ENCODE peak calls at places on chromosomes 2 and 18, in seven cellular contexts. V, Y, J, X, N, M and T are unnamed samples. For H3K4me1, the result is how much of the 10 kb centered on the place peaks cover.

GRCh38 chr2:65435625-65436168 is 3.3 kb upstream of the SPRED2 start:
- DNase-seq in X (no peak), Y (peak), N (peak), V (peak), M (peak), J (no peak), T (peak)

GRCh38 chr2:39571197-39571731 is 94.5 kb upstream of the TMEM178A start:
- DNase-seq in Y (no peak), J (no peak), X (no peak), V (no peak), N (no peak), M (no peak), T (no peak)

GRCh38 chr2:11348209-11348749 is 3.8 kb upstream of the ROCK2 start:
- DNase-seq in V (no peak), X (no peak), N (no peak), J (no peak), M (no peak), Y (no peak), T (no peak)

GRCh38 chr2:240435955-240436625 is 627 bp downstream of the GPC1 start:
- DNase-seq in M (no peak), V (peak), J (no peak), N (peak), Y (peak), X (no peak), T (no peak)

GRCh38 chr2:172102159-172102857 is 392 bp downstream of the DLX2 start:
- DNase-seq in Y (no peak), J (no peak), V (peak), M (no peak), X (no peak), N (peak), T (no peak)

GRCh38 chr2:113073325-113073834 is 5.6 kb downstream of the IL1F10 start:
- DNase-seq in X (no peak), V (no peak), N (no peak), M (no peak), Y (no peak), J (no peak), T (no peak)

GRCh38 chr18:33532978-33533377 is 45.0 kb upstream of the ASXL3 start:
- DNase-seq in X (no peak), N (no peak), J (no peak), Y (no peak), V (no peak), M (no peak), T (peak)

GRCh38 chr2:64919261-64919660 is 69.9 kb upstream of the SLC1A4 start:
- DNase-seq in X (no peak), N (no peak), J (no peak), Y (no peak), V (no peak), M (no peak), T (no peak)

GRCh38 chr18:76013041-76013440 is 482.0 kb downstream of the ZNF516 start:
- DNase-seq in M (no peak), J (no peak), Y (no peak), V (no peak), X (no peak), N (no peak), T (no peak)

GRCh38 chr2:74778381-74779371 is 55.3 kb upstream of the HK2 start:
- DNase-seq in Y (peak), N (no peak), J (no peak), V (no peak), X (peak), M (no peak), T (no peak)

GRCh38 chr2:144996225-144996795 is 476.4 kb upstream of the ZEB2 start:
- DNase-seq in N (no peak), V (no peak), X (no peak), Y (no peak), M (no peak), J (no peak), T (no peak)

GRCh38 chr2:168699834-168700417 is 102.5 kb upstream of the NOSTRIN start:
- DNase-seq in J (no peak), V (no peak), M (no peak), N (no peak), Y (no peak), X (no peak), T (peak)

GRCh38 chr2:2187196-2187595 is 143.9 kb downstream of the MYT1L start:
- DNase-seq in X (no peak), Y (peak), V (no peak), M (no peak), J (no peak), N (no peak), T (no peak)

GRCh38 chr18:61596296-61596695 is 263.1 kb downstream of the CDH20 start:
- DNase-seq in V (no peak), X (no peak), M (no peak), J (no peak), Y (no peak), N (no peak), T (no peak)

GRCh38 chr2:25222475-25223121 is 54.2 kb upstream of the POMC start:
- DNase-seq in J (no peak), V (no peak), Y (no peak), M (no peak), N (no peak), X (no peak), T (no peak)

GRCh38 chr2:5521462-5521861 is 170.7 kb upstream of the SOX11 start:
- DNase-seq in Y (no peak), M (no peak), X (no peak), N (no peak), J (no peak), V (no peak), T (no peak)

GRCh38 chr2:219060821-219061791 is at the start of gene IHH:
- DNase-seq in J (no peak), M (no peak), X (no peak), N (peak), Y (peak), V (no peak), T (peak)

GRCh38 chr2:144528108-144528507 is 8.2 kb upstream of the ZEB2 start:
- DNase-seq in N (no peak), X (no peak), M (no peak), Y (no peak), V (no peak), J (no peak), T (no peak)

GRCh38 chr2:45823723-45824206 is 172.3 kb downstream of the PRKCE start:
- DNase-seq in V (no peak), M (no peak), N (peak), X (no peak), J (no peak), Y (peak), T (no peak)

GRCh38 chr18:37570336-37570930 is 4.8 kb upstream of the CELF4 start:
- DNase-seq in X (no peak), J (no peak), V (no peak), N (no peak), Y (peak), M (no peak), T (no peak)

GRCh38 chr2:86417961-86418360 is 23.2 kb upstream of the KDM3A start:
- DNase-seq in X (no peak), V (no peak), J (no peak), M (no peak), Y (no peak), N (no peak), T (no peak)

GRCh38 chr2:42809876-42810125 is 17.4 kb upstream of the HAAO start:
- DNase-seq in N (peak), Y (peak), J (no peak), M (peak), V (peak), X (peak), T (peak)

GRCh38 chr18:31041346-31042067 is 1.0 kb downstream of the DSC3 start:
- DNase-seq in X (no peak), N (peak), M (no peak), Y (peak), V (peak), J (no peak), T (peak)

GRCh38 chr2:146031158-146031557 is 1511.2 kb upstream of the ZEB2 start:
- DNase-seq in M (no peak), N (no peak), Y (no peak), X (no peak), V (no peak), J (no peak), T (no peak)

GRCh38 chr2:237287874-237288273 is 126.1 kb downstream of the COL6A3 start:
- DNase-seq in X (no peak), J (no peak), M (no peak), Y (no peak), V (no peak), N (no peak), T (no peak)

GRCh38 chr2:237289134-237289533 is 124.8 kb downstream of the COL6A3 start:
- DNase-seq in V (no peak), Y (no peak), M (no peak), J (no peak), X (no peak), N (no peak), T (no peak)

GRCh38 chr2:237291138-237291792 is 122.7 kb downstream of the COL6A3 start:
- DNase-seq in M (peak), V (no peak), N (peak), J (peak), X (no peak), Y (no peak), T (peak)

GRCh38 chr2:237293966-237294365 is 120.0 kb downstream of the COL6A3 start:
- DNase-seq in X (no peak), J (no peak), M (no peak), Y (no peak), V (no peak), N (no peak), T (no peak)

GRCh38 chr2:237290249-237290648 is 123.7 kb downstream of the COL6A3 start:
- DNase-seq in M (no peak), J (no peak), V (no peak), X (no peak), N (peak), Y (no peak), T (peak)
- H3K4me3 ChIP-seq in M (no peak), J (no peak), V (no peak), X (no peak), N (no peak), Y (no peak), T (no peak)

GRCh38 chr18:44747157-44747556 is 66.5 kb downstream of the SETBP1 start:
- DNase-seq in X (no peak), J (no peak), Y (no peak), V (no peak), M (no peak), N (no peak), T (no peak)
- H3K4me1 ChIP-seq in X (under half), J (under half), Y (under half), V (under half), M (under half), N (under half), T (under half)

DNA sequence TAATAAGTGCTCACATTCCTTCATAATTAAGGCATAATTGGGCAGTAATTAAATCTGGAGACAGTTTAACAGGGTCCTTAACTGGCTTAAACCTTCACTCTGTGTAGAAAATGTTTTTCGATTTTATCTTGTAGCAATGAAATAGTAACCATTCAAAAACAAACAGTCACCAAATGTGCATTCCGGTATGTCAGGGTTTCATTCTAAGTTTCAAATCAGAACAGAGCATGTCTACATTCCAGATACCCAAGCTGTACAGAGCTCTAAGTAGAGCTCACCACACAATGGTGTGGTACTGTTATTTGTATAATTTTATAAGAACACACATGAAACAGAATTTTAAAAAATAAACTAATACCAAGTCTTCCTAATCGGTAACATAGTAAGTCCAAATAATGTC is 52.6 kb downstream of the SMAD2 start:
- DNase-seq in Y (no peak), J (no peak), N (no peak), M (no peak), V (no peak), X (no peak), T (no peak)
- H3K4me3 ChIP-seq in Y (no peak), J (no peak), N (no peak), M (no peak), V (no peak), X (no peak), T (no peak)

GRCh38 chr2:29123584-29124349 is 8.6 kb downstream of the CLIP4 start:
- DNase-seq in Y (no peak), V (no peak), M (peak), J (no peak), X (no peak), N (no peak), T (no peak)

GRCh38 chr2:29134933-29135332 is 19.7 kb downstream of the CLIP4 start:
- DNase-seq in V (no peak), X (no peak), N (no peak), Y (no peak), J (no peak), M (no peak), T (no peak)

GRCh38 chr2:29124504-29124903 is 9.3 kb downstream of the CLIP4 start:
- DNase-seq in N (no peak), J (no peak), M (no peak), X (no peak), V (no peak), Y (no peak), T (no peak)

GRCh38 chr2:29130295-29130694 is 15.1 kb downstream of the CLIP4 start:
- DNase-seq in M (no peak), V (no peak), J (peak), X (no peak), N (no peak), Y (no peak), T (no peak)

DNA sequence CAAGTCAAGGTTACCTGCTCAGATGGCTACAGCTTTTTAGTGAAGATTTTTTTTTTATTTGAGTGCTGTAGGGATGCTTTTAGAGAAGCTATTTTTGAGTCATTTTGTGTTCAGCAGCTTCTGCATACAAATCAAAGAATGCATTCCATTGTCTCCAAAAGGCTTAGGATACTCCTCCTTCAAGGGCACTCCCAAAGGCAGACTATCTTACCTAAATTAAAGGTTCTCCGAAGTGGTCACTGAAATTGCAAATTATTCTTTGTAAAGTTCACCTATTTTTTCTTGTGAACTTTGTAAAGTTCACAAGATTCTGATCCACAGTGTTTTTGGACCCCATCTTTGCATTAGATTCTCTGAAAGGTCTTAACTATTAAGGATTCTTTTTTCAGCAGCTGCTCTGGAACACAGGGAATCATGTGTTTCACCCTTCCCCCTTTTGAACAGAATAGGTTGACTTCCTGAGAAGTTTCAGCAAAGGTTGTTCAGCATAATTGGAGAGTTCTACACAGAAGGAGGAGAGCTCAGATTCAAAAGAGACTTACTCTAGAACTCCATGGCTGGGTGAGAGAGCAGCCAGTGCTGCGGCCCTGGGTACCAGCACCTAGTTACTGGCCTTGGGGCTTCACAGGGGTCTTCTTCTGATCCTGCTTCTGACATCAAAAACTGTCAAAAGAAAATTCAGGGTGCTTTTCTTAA is 14.5 kb downstream of the CLIP4 start:
- DNase-seq in M (no peak), N (no peak), X (no peak), Y (no peak), J (no peak), V (no peak), T (no peak)
- H3K4me1 ChIP-seq in M (under half), N (under half), X (under half), Y (under half), J (under half), V (under half), T (under half)

GRCh38 chr2:174327958-174328308 is 6.8 kb upstream of the SP9 start:
- DNase-seq in M (no peak), X (no peak), N (no peak), V (no peak), J (no peak), Y (peak), T (no peak)

GRCh38 chr2:174326880-174327558 is 7.7 kb upstream of the SP9 start:
- DNase-seq in N (peak), M (no peak), X (no peak), Y (peak), J (no peak), V (peak), T (no peak)

GRCh38 chr2:174328309-174329156 is 6.2 kb upstream of the SP9 start:
- DNase-seq in N (no peak), V (no peak), M (no peak), Y (peak), J (no peak), X (no peak), T (no peak)

GRCh38 chr2:174325932-174326879 is 8.5 kb upstream of the SP9 start:
- DNase-seq in M (no peak), X (no peak), J (no peak), Y (peak), V (peak), N (peak), T (no peak)

DNA sequence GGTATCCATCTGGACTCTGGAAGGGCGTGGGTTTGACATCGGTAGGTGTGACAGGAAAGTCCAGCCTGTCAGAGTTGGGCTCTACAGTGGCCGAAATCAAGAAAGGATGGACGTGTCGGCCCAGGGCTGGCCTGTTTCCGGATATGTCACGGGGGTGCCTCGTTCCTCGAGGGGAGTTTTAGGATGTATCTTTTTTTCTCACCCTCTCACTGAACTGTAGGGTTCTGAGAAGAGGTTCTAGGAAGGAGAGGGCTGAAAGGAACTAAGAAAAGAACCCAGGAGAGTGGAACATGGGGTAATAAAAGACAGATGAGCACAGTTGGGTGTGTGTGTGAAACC is 7.2 kb upstream of the SP9 start:
- DNase-seq in J (no peak), X (no peak), M (no peak), N (no peak), Y (no peak), V (no peak), T (no peak)
- H3K4me3 ChIP-seq in J (no peak), X (peak), M (no peak), N (no peak), Y (peak), V (peak), T (no peak)